ENCODE peak calls at places on chromosome 6, in five cellular contexts. One of them, this sample, is unnamed.
A peak's percentile ranks its signal among the peaks of the same experiment; 100 is the strongest.

GRCh38 chr6:79138146-79138545 is 60.1 kb upstream of the PHIP start:
- DNase-seq in caudate nucleus: no peak
- DNase-seq in activated CD4-positive, alpha-beta T cell treated with anti-CD3 and anti-CD28 coated beads, Interleukin-2, amount 50 U/mL, for 24 hours: no peak
- DNase-seq in HEK293T: no peak
- DNase-seq in ACHN: no peak
- DNase-seq in this sample: peak; percentile 3

GRCh38 chr6:75430631-75431345 is 62.8 kb downstream of the FILIP1 start:
- DNase-seq in caudate nucleus: no peak
- DNase-seq in activated CD4-positive, alpha-beta T cell treated with anti-CD3 and anti-CD28 coated beads, Interleukin-2, amount 50 U/mL, for 24 hours: no peak
- DNase-seq in HEK293T: no peak
- DNase-seq in ACHN: no peak
- DNase-seq in this sample: no peak

GRCh38 chr6:137659871-137660270 is 165.7 kb upstream of the OLIG3 start:
- DNase-seq in caudate nucleus: no peak
- DNase-seq in activated CD4-positive, alpha-beta T cell treated with anti-CD3 and anti-CD28 coated beads, Interleukin-2, amount 50 U/mL, for 24 hours: no peak
- DNase-seq in HEK293T: no peak
- DNase-seq in ACHN: no peak
- DNase-seq in this sample: no peak

GRCh38 chr6:37017606-37018005 is 12.2 kb downstream of the FGD2 start:
- DNase-seq in caudate nucleus: no peak
- DNase-seq in activated CD4-positive, alpha-beta T cell treated with anti-CD3 and anti-CD28 coated beads, Interleukin-2, amount 50 U/mL, for 24 hours: no peak
- DNase-seq in HEK293T: no peak
- DNase-seq in ACHN: no peak
- DNase-seq in this sample: no peak

GRCh38 chr6:1390805-1391511 is 1.6 kb downstream of the FOXF2 start:
- DNase-seq in caudate nucleus: no peak
- DNase-seq in activated CD4-positive, alpha-beta T cell treated with anti-CD3 and anti-CD28 coated beads, Interleukin-2, amount 50 U/mL, for 24 hours: no peak
- DNase-seq in HEK293T: no peak
- DNase-seq in ACHN: no peak
- DNase-seq in this sample: peak; percentile 54

GRCh38 chr6:20793174-20793573 is 258.9 kb downstream of the CDKAL1 start:
- DNase-seq in caudate nucleus: no peak
- DNase-seq in activated CD4-positive, alpha-beta T cell treated with anti-CD3 and anti-CD28 coated beads, Interleukin-2, amount 50 U/mL, for 24 hours: no peak
- DNase-seq in HEK293T: no peak
- DNase-seq in ACHN: no peak
- DNase-seq in this sample: no peak

GRCh38 chr6:27604986-27605385 is 132.1 kb upstream of the ZNF184 start:
- DNase-seq in caudate nucleus: no peak
- DNase-seq in activated CD4-positive, alpha-beta T cell treated with anti-CD3 and anti-CD28 coated beads, Interleukin-2, amount 50 U/mL, for 24 hours: no peak
- DNase-seq in HEK293T: peak; percentile 25
- DNase-seq in ACHN: peak; percentile 50
- DNase-seq in this sample: no peak

GRCh38 chr6:87944541-87944954 is 103.1 kb upstream of the SPACA1 start:
- DNase-seq in caudate nucleus: no peak
- DNase-seq in activated CD4-positive, alpha-beta T cell treated with anti-CD3 and anti-CD28 coated beads, Interleukin-2, amount 50 U/mL, for 24 hours: no peak
- DNase-seq in HEK293T: peak; percentile 54
- DNase-seq in ACHN: no peak
- DNase-seq in this sample: peak; percentile 79

GRCh38 chr6:108953681-108954080 is 105.5 kb downstream of the ARMC2 start:
- DNase-seq in caudate nucleus: no peak
- DNase-seq in activated CD4-positive, alpha-beta T cell treated with anti-CD3 and anti-CD28 coated beads, Interleukin-2, amount 50 U/mL, for 24 hours: no peak
- DNase-seq in HEK293T: no peak
- DNase-seq in ACHN: no peak
- DNase-seq in this sample: no peak

GRCh38 chr6:169967687-169968086 is 216.3 kb downstream of the ERMARD start:
- DNase-seq in caudate nucleus: no peak
- DNase-seq in activated CD4-positive, alpha-beta T cell treated with anti-CD3 and anti-CD28 coated beads, Interleukin-2, amount 50 U/mL, for 24 hours: no peak
- DNase-seq in HEK293T: no peak
- DNase-seq in ACHN: no peak
- DNase-seq in this sample: no peak

GRCh38 chr6:39298061-39298460 is 16.2 kb downstream of the KCNK17 start:
- DNase-seq in caudate nucleus: no peak
- DNase-seq in activated CD4-positive, alpha-beta T cell treated with anti-CD3 and anti-CD28 coated beads, Interleukin-2, amount 50 U/mL, for 24 hours: no peak
- DNase-seq in HEK293T: no peak
- DNase-seq in ACHN: no peak
- DNase-seq in this sample: no peak